ENCODE peak calls at places on chromosomes 16 and 17, in seven cellular contexts. A is EL; B is iPS DF 6.9; Z is NCI-H1436 treated with DMSO at 0.1 percent for 48 hours; T is HS-27A; C is stimulated activated CD4-positive, alpha-beta T cell treated with anti-CD3 and anti-CD28 coated beads, Interleukin-2, amount 100 ng/mL, for 48 hours; M is T-helper 2 cell. V is an unnamed sample.

GRCh38 chr17:34909040-34909439 is 52.2 kb downstream of the CCT6B start:
- DNase-seq in A (no peak), B (no peak), Z (no peak), T (no peak), C (no peak), M (no peak), V (no peak)

GRCh38 chr16:56547949-56548567 is 16.8 kb upstream of the MT4 start:
- DNase-seq in A (no peak), B (no peak), Z (no peak), T (no peak), C (no peak), M (no peak), V (no peak)

GRCh38 chr17:72631568-72631967 is 460.9 kb downstream of the SLC39A11 start:
- DNase-seq in A (no peak), B (no peak), Z (no peak), T (no peak), C (no peak), M (no peak), V (no peak)

GRCh38 chr17:21418446-21419298 is 42.5 kb downstream of the KCNJ12 start:
- DNase-seq in A (no peak), B (no peak), Z (no peak), T (no peak), C (no peak), M (no peak), V (no peak)

GRCh38 chr16:17334096-17334495 is 136.7 kb downstream of the XYLT1 start:
- DNase-seq in A (peak), B (no peak), Z (no peak), T (no peak), C (no peak), M (no peak), V (no peak)

GRCh38 chr17:75774988-75775668 is 9.5 kb upstream of the UNK start:
- DNase-seq in A (no peak), B (no peak), Z (no peak), T (no peak), C (no peak), M (no peak), V (no peak)

GRCh38 chr17:40777971-40778370 is 4.4 kb downstream of the KRT27 start:
- DNase-seq in A (no peak), B (no peak), Z (no peak), T (no peak), C (no peak), M (no peak), V (no peak)

GRCh38 chr16:77323695-77324094 is 111.1 kb downstream of the ADAMTS18 start:
- DNase-seq in A (no peak), B (no peak), Z (no peak), T (no peak), C (no peak), M (no peak), V (no peak)

GRCh38 chr16:12250578-12250977 is 274.0 kb downstream of the SNX29 start:
- DNase-seq in A (no peak), B (no peak), Z (no peak), T (no peak), C (no peak), M (no peak), V (no peak)

GRCh38 chr16:82506734-82507133 is 120.0 kb upstream of the CDH13 start:
- DNase-seq in A (no peak), B (no peak), Z (no peak), T (no peak), C (no peak), M (no peak), V (peak)

GRCh38 chr17:44548714-44549230 is 8.5 kb upstream of the FZD2 start:
- DNase-seq in A (no peak), B (no peak), Z (no peak), T (no peak), C (no peak), M (no peak), V (no peak)

GRCh38 chr17:19461139-19461538 is 50.1 kb downstream of the RNF112 start:
- DNase-seq in A (no peak), B (no peak), Z (peak), T (no peak), C (no peak), M (no peak), V (no peak)

GRCh38 chr16:68401871-68402747 is 46.2 kb downstream of the SMPD3 start:
- DNase-seq in A (peak), B (no peak), Z (no peak), T (peak), C (no peak), M (no peak), V (no peak)

GRCh38 chr16:25040543-25040942 is 25.4 kb upstream of the ARHGAP17 start:
- DNase-seq in A (no peak), B (no peak), Z (no peak), T (no peak), C (no peak), M (no peak), V (no peak)

V was measured in NCI-H524 treated with DMSO at 0.1 percent for 48 hours.